ENCODE peak calls at places on chromosomes 16 and 17, in five cellular contexts. I, Z, V, X and F are unnamed samples.

GRCh38 chr16:10688291-10688690 is 6.4 kb downstream of the TEKT5 start:
- DNase-seq in I (no peak), Z (no peak), V (no peak), X (no peak), F (no peak)

GRCh38 chr16:57786632-57787518 is 15.4 kb downstream of the KIFC3 start:
- DNase-seq in I (no peak), Z (no peak), V (no peak), X (peak), F (peak)

GRCh38 chr17:73228748-73229236 is 32.9 kb downstream of the CPSF4L start:
- DNase-seq in I (no peak), Z (peak), V (no peak), X (peak), F (peak)

GRCh38 chr16:17389392-17389791 is 81.4 kb downstream of the XYLT1 start:
- DNase-seq in I (no peak), Z (no peak), V (no peak), X (no peak), F (no peak)

GRCh38 chr17:73901661-73902415 is 257.6 kb upstream of the SDK2 start:
- DNase-seq in I (peak), Z (no peak), V (no peak), X (peak), F (peak)

GRCh38 chr16:13453938-13454553 is 465.9 kb upstream of the ERCC4 start:
- DNase-seq in I (no peak), Z (peak), V (no peak), X (no peak), F (no peak)

GRCh38 chr17:30600830-30601494 is 123.8 kb downstream of the GOSR1 start:
- DNase-seq in I (peak), Z (no peak), V (peak), X (no peak), F (no peak)

GRCh38 chr16:31876955-31877828 is 3.6 kb downstream of the ZNF267 start:
- DNase-seq in I (no peak), Z (no peak), V (peak), X (no peak), F (no peak)

GRCh38 chr16:78648517-78648916 is 549.1 kb downstream of the WWOX start:
- DNase-seq in I (no peak), Z (peak), V (no peak), X (no peak), F (no peak)

GRCh38 chr17:2837147-2837561 is 40.9 kb downstream of the RAP1GAP2 start:
- DNase-seq in I (no peak), Z (no peak), V (peak), X (no peak), F (no peak)

GRCh38 chr16:72371307-72372081 is 199.5 kb upstream of the PMFBP1 start:
- DNase-seq in I (peak), Z (no peak), V (no peak), X (no peak), F (no peak)

GRCh38 chr16:55107851-55108250 is 177.2 kb downstream of the IRX5 start:
- DNase-seq in I (no peak), Z (no peak), V (no peak), X (no peak), F (no peak)

GRCh38 chr16:85134076-85134793 is 22.0 kb upstream of the CIBAR2 start:
- DNase-seq in I (no peak), Z (no peak), V (no peak), X (no peak), F (no peak)

GRCh38 chr17:83181991-83182619 is 102.7 kb downstream of the METRNL start:
- DNase-seq in I (no peak), Z (no peak), V (no peak), X (no peak), F (peak)